ENCODE peak calls at places on chromosomes 11 and 22, in seven cellular contexts. Z is CD8-positive, alpha-beta T cell; R is effector memory CD4-positive, alpha-beta T cell; C is heart left ventricle; W is mesendoderm; N is colonic mucosa; K is A549. G is an unnamed sample.
A peak's percentile ranks its signal among the peaks of the same experiment; 100 is the strongest.

GRCh38 chr11:105609832-105610781 is at the start of gene GRIA4:
- DNase-seq in Z (no peak), R (no peak), C (peak; percentile 24), W (peak; percentile 70), N (peak; percentile 18), K (no peak), G (no peak)

GRCh38 chr11:125971618-125972017 is 25.8 kb downstream of the VSIG10L2 start:
- DNase-seq in Z (no peak), R (no peak), C (no peak), W (peak; percentile 11), N (no peak), K (no peak), G (no peak)

GRCh38 chr11:125375146-125375545 is 120.9 kb downstream of the FEZ1 start:
- DNase-seq in Z (no peak), R (no peak), C (peak; percentile 16), W (no peak), N (no peak), K (no peak), G (no peak)

GRCh38 chr22:17888439-17888838 is 114.2 kb upstream of the BID start:
- DNase-seq in Z (no peak), R (no peak), C (no peak), W (no peak), N (no peak), K (no peak), G (no peak)

GRCh38 chr11:23311986-23312940 is 452.0 kb upstream of the CCDC179 start:
- DNase-seq in Z (no peak), R (no peak), C (no peak), W (peak; percentile 61), N (no peak), K (no peak), G (no peak)

GRCh38 chr11:111526501-111526900 is 11.9 kb downstream of the HOATZ start:
- DNase-seq in Z (peak; percentile 23), R (no peak), C (no peak), W (peak; percentile 45), N (no peak), K (peak; percentile 29), G (no peak)

GRCh38 chr11:116807601-116808261 is 15.4 kb downstream of the APOA4 start:
- DNase-seq in Z (no peak), R (no peak), C (no peak), W (no peak), N (no peak), K (no peak), G (no peak)

GRCh38 chr11:11505701-11506100 is 116.1 kb downstream of the GALNT18 start:
- DNase-seq in Z (no peak), R (no peak), C (no peak), W (no peak), N (no peak), K (no peak), G (no peak)

GRCh38 chr11:1838426-1839131 is at the start of gene TNNI2:
- DNase-seq in Z (no peak), R (no peak), C (peak; percentile 18), W (no peak), N (no peak), K (no peak), G (no peak)

GRCh38 chr11:6705905-6706535 is 22.9 kb upstream of the MRPL17 start:
- DNase-seq in Z (peak; percentile 45), R (no peak), C (no peak), W (peak; percentile 53), N (peak; percentile 47), K (peak; percentile 39), G (peak; percentile 37)

GRCh38 chr11:68158580-68158979 is 37.4 kb upstream of the CHKA start:
- DNase-seq in Z (no peak), R (no peak), C (no peak), W (no peak), N (no peak), K (no peak), G (no peak)

GRCh38 chr11:112025682-112026081 is 474 bp downstream of the DLAT start:
- DNase-seq in Z (no peak), R (no peak), C (no peak), W (peak; percentile 41), N (no peak), K (peak; percentile 8), G (no peak)

GRCh38 chr11:101034076-101034475 is 95.5 kb downstream of the PGR start:
- DNase-seq in Z (no peak), R (no peak), C (peak; percentile 87), W (no peak), N (no peak), K (no peak), G (no peak)

GRCh38 chr11:102495161-102496042 is 35.1 kb downstream of the MMP7 start:
- DNase-seq in Z (peak; percentile 39), R (no peak), C (no peak), W (peak; percentile 86), N (peak; percentile 63), K (peak; percentile 41), G (peak; percentile 28)

GRCh38 chr22:33889748-33890147 is 30.5 kb downstream of the LARGE1 start:
- DNase-seq in Z (no peak), R (no peak), C (peak; percentile 39), W (no peak), N (no peak), K (no peak), G (no peak)

DNA sequence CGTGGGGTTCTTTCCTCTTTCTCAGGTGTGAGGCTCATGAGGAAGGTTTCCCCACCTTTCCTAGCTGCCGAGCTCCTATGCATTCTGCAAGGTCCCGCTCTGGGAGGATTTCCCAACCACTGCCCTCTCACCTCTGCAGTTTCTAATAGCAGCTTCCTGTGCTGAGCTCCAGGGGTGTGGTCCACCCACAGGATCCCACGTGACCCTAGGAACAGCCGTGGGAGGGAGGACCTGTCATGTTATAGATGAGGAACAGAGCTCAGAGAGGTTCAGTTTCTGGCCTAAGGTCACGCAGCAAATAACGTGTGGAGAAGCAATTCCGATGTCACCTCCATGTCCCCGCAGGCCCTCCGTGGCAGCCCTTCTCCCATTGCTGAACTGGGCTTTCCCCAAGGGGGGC is 38.5 kb downstream of the FLRT1 start:
- DNase-seq in Z (no peak), R (no peak), C (no peak), W (no peak), N (no peak), K (no peak), G (no peak)
- H3K4me1 ChIP-seq in Z (no peaks in the 10 kb centered on the region), R (peaks cover 9% of the 10 kb centered on the region), C (peaks cover 19% of the 10 kb centered on the region), W (no peaks in the 10 kb centered on the region), N (no peaks in the 10 kb centered on the region), K (no peaks in the 10 kb centered on the region), G (no peaks in the 10 kb centered on the region)

GRCh38 chr11:113267536-113267935 is 46.8 kb upstream of the TTC12 start:
- DNase-seq in Z (no peak), R (no peak), C (no peak), W (no peak), N (no peak), K (no peak), G (no peak)
- H3K27ac ChIP-seq in Z (no peak overlapping the region), R (no peak overlapping the region), C (no peak overlapping the region), W (no peak overlapping the region), N (no peak overlapping the region), K (no peak overlapping the region), G (no peak overlapping the region)

DNA sequence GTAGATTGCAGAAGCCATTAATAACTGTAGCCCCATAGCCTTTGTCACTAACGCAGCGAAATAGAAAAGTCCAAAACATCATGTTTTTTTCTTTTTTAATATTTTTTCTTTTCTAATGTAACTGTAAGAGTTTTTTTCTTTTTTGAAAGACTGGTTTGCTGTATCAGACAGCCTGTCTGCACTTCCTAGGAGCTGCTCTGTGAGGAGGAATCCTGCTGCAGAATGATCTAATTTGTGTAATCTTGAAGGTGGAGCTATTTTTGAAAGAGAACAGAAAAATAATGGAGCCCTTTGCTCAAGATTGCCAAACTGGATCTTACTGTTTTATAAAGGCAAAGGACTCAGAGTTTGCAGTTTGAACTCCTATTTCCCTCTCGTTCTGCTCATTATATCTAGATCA is 15.0 kb downstream of the PACS1 start:
- DNase-seq in Z (no peak), R (no peak), C (no peak), W (no peak), N (no peak), K (no peak), G (no peak)
- H3K4me1 ChIP-seq in Z (peaks cover 87% of the 10 kb centered on the region), R (peaks cover 45% of the 10 kb centered on the region), C (peaks cover 35% of the 10 kb centered on the region), W (peaks cover 2% of the 10 kb centered on the region), N (peaks cover 22% of the 10 kb centered on the region), K (peaks cover 57% of the 10 kb centered on the region), G (peaks cover 29% of the 10 kb centered on the region)

GRCh38 chr22:42947211-42947990 is 67.5 kb downstream of the PACSIN2 start:
- DNase-seq in Z (no peak), R (no peak), C (peak; percentile 81), W (peak; percentile 72), N (no peak), K (peak; percentile 37), G (no peak)
- H3K27ac ChIP-seq in Z (no peak overlapping the region), R (no peak overlapping the region), C (peak overlapping the region; percentile 63), W (no peak overlapping the region), N (no peak overlapping the region), K (peak overlapping the region; percentile 64), G (no peak overlapping the region)

GRCh38 chr22:39313258-39314001 is 6.0 kb downstream of the RPL3 start:
- DNase-seq in Z (no peak), R (no peak), C (no peak), W (no peak), N (no peak), K (no peak), G (no peak)

GRCh38 chr22:39312410-39312809 is 7.0 kb downstream of the RPL3 start:
- DNase-seq in Z (no peak), R (no peak), C (no peak), W (no peak), N (no peak), K (no peak), G (no peak)

GRCh38 chr22:39309881-39310714 is 9.3 kb downstream of the RPL3 start:
- DNase-seq in Z (no peak), R (no peak), C (no peak), W (peak; percentile 70), N (no peak), K (no peak), G (no peak)

GRCh38 chr22:39309364-39309861 is 10.0 kb downstream of the RPL3 start:
- DNase-seq in Z (no peak), R (no peak), C (no peak), W (peak; percentile 89), N (no peak), K (no peak), G (no peak)

DNA sequence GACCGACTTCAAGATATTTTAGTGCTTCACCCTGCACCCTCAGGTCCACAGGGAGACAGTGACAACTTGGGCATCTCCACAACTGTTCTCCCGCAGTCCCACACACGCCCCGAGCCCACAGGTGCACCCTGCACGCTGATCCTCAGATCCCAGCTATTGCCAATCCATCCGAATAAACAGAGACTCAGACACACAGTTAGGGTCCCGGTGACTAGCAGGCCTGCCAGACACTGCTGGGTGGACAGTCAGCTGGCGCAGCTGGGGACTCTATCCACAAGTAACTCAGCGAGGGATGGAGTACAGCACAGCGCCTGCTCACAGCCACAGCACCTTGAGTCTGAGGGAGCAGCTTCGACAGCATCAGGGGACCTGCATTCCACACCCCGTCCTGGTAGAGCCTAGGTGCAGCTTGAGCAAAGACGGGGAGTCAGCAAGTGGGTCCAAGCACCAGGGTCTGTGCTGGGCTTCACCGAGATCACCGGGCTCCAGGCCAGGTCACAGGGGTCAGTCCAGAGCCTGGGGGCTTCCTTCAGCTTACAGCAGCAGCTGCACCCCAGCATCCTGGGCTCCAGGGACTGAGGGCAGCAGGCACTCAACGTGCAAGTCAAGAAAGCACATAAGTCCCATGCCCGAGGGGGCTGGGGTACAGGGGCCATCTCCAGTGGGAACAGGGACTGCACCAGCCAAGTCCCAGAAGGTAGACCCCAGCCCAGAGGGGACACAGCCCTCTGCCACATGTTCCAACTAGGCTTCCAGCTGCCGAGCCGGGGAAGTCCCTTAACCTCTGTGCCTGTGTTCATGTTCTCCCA is 7.6 kb downstream of the RPL3 start:
- DNase-seq in Z (no peak), R (no peak), C (no peak), W (peak; percentile 48), N (no peak), K (no peak), G (no peak)
- H3K4me1 ChIP-seq in Z (peaks cover 27% of the 10 kb centered on the region), R (peaks cover 16% of the 10 kb centered on the region), C (peaks cover 37% of the 10 kb centered on the region), W (peaks cover 2% of the 10 kb centered on the region), N (peaks cover 16% of the 10 kb centered on the region), K (peaks cover 76% of the 10 kb centered on the region), G (peaks cover 17% of the 10 kb centered on the region)

G was measured in transverse colon.